ENCODE peak calls at places on chromosomes 1 and 21, in six cellular contexts. D is lung microvascular endothelial cell; R is GM12891; H is stimulated activated CD4-positive, alpha-beta T cell treated with anti-CD3 and anti-CD28 coated beads, Interleukin-1b, Interleukin-23, amount 100 ng/mL, for 24 hours; N is ureter; Z is stimulated activated CD8-positive, alpha-beta memory T cell treated with anti-CD3 and anti-CD28 coated beads, Interleukin-7, amount 100 ng/mL, for 1 hour. Q is an unnamed sample.

GRCh38 chr1:82015444-82015843 is 214.7 kb downstream of the ADGRL2 start:
- DNase-seq in R (no peak), Z (no peak), D (no peak), H (no peak), N (no peak), Q (no peak)

GRCh38 chr1:9413877-9414213 is 121.2 kb downstream of the SPSB1 start:
- DNase-seq in Z (no peak), D (peak), N (no peak), H (no peak), R (no peak), Q (no peak)

GRCh38 chr1:101653482-101653946 is 343.2 kb downstream of the OLFM3 start:
- DNase-seq in D (peak), H (no peak), N (no peak), R (no peak), Z (no peak), Q (no peak)

GRCh38 chr1:26959722-26960624 is at the start of gene KDF1:
- DNase-seq in N (peak), Z (no peak), D (no peak), R (no peak), H (no peak), Q (no peak)

GRCh38 chr1:82284213-82284612 is 483.5 kb downstream of the ADGRL2 start:
- DNase-seq in Z (no peak), N (no peak), H (no peak), R (no peak), D (no peak), Q (no peak)

GRCh38 chr21:33238565-33239255 is 9.0 kb downstream of the IFNAR2 start:
- DNase-seq in R (no peak), N (no peak), Z (no peak), H (no peak), D (peak), Q (no peak)

GRCh38 chr1:39574646-39575045 is 1.9 kb downstream of the PABPC4 start:
- DNase-seq in Z (no peak), H (no peak), R (no peak), D (peak), N (no peak), Q (no peak)

GRCh38 chr1:69700770-69701169 is 133.0 kb downstream of the LRRC7 start:
- DNase-seq in R (no peak), N (no peak), H (no peak), Z (no peak), D (peak), Q (no peak)

GRCh38 chr1:202365092-202365815 is 16.8 kb downstream of the PPP1R12B start:
- DNase-seq in Z (no peak), D (no peak), H (no peak), N (no peak), R (no peak), Q (no peak)

GRCh38 chr1:230320804-230321203 is 105.3 kb downstream of the PGBD5 start:
- DNase-seq in Z (no peak), N (no peak), R (no peak), D (no peak), H (no peak), Q (no peak)